ENCODE peak calls at places on chromosomes 5 and 9, in five cellular contexts. O, Y, K, S and B are unnamed samples.

GRCh38 chr5:3446410-3446809 is 149.2 kb upstream of the IRX1 start:
- DNase-seq in S (no peak), O (no peak), Y (no peak), K (no peak), B (no peak)

GRCh38 chr9:8062459-8062858 is 262.9 kb upstream of the DMAC1 start:
- DNase-seq in S (no peak), K (no peak), Y (no peak), O (no peak), B (no peak)

GRCh38 chr9:134321957-134322741 is 4.1 kb upstream of the RXRA start:
- DNase-seq in K (no peak), S (peak), Y (no peak), O (no peak), B (no peak)

GRCh38 chr9:36818965-36819870 is 214.8 kb downstream of the PAX5 start:
- DNase-seq in O (no peak), K (peak), Y (no peak), S (no peak), B (no peak)

GRCh38 chr5:149372932-149373331 is 6.2 kb downstream of the IL17B start:
- DNase-seq in O (no peak), K (no peak), Y (no peak), S (no peak), B (no peak)

GRCh38 chr9:109052416-109052815 is 39.1 kb upstream of the CTNNAL1 start:
- DNase-seq in K (no peak), Y (no peak), S (no peak), O (peak), B (no peak)

GRCh38 chr9:78118742-78119473 is 87.3 kb upstream of the GNAQ start:
- DNase-seq in O (peak), Y (peak), K (no peak), S (no peak), B (peak)

GRCh38 chr5:14356305-14356704 is 213.2 kb downstream of the TRIO start:
- DNase-seq in Y (no peak), K (no peak), O (no peak), S (no peak), B (no peak)

GRCh38 chr9:127915801-127916664 is 808 bp downstream of the ST6GALNAC4 start:
- DNase-seq in O (no peak), K (no peak), Y (no peak), S (no peak), B (no peak)

GRCh38 chr5:96198673-96199072 is 234.4 kb downstream of the PCSK1 start:
- DNase-seq in K (no peak), Y (no peak), O (no peak), S (no peak), B (no peak)

GRCh38 chr5:171808951-171809350 is 23.3 kb downstream of the SMIM23 start:
- DNase-seq in O (peak), K (no peak), Y (no peak), S (no peak), B (peak)

GRCh38 chr9:97293827-97294226 is 13.6 kb upstream of the CCDC180 start:
- DNase-seq in Y (no peak), K (no peak), S (no peak), O (no peak), B (no peak)

GRCh38 chr9:129077236-129077635 is 3.7 kb upstream of the DOLPP1 start:
- DNase-seq in Y (no peak), O (no peak), K (no peak), S (no peak), B (no peak)

GRCh38 chr9:69758981-69759477 is 782 bp downstream of the PTAR1 start:
- DNase-seq in S (no peak), Y (no peak), K (no peak), O (no peak), B (no peak)